ENCODE peak calls at places on chromosomes 16 and 17, in eight cellular contexts. M is SK-N-SH, J is sigmoid colon, B is H1, N is stomach, P is K562, T is tibial nerve, C is HepG2. O is an unnamed sample.
A peak's percentile ranks its signal among the peaks of the same experiment; 100 is the strongest.

GRCh38 chr16:68345351-68345810 is 34.6 kb downstream of the PRMT7 start:
- DNase-seq in M (no peak), J (no peak), B (no peak), N (no peak), P (no peak), T (no peak), C (no peak), O (no peak)

GRCh38 chr16:84832488-84833141 is 12.8 kb downstream of the CRISPLD2 start:
- DNase-seq in M (no peak), J (peak; percentile 99), B (no peak), N (peak; percentile 54), P (no peak), T (peak; percentile 92), C (no peak), O (peak; percentile 96)

GRCh38 chr17:70104688-70105087 is 29.7 kb downstream of the KCNJ16 start:
- DNase-seq in M (no peak), J (no peak), B (no peak), N (no peak), P (no peak), T (no peak), C (no peak), O (no peak)

GRCh38 chr16:89005201-89006035 is 28.4 kb upstream of the CBFA2T3 start:
- DNase-seq in M (no peak), J (no peak), B (no peak), N (no peak), P (no peak), T (no peak), C (no peak), O (no peak)

GRCh38 chr16:29738514-29738913 is 7.3 kb downstream of the C16orf54 start:
- DNase-seq in M (no peak), J (no peak), B (no peak), N (no peak), P (no peak), T (no peak), C (no peak), O (no peak)

GRCh38 chr17:45070001-45070400 is 8.9 kb downstream of the NMT1 start:
- DNase-seq in M (no peak), J (no peak), B (no peak), N (no peak), P (no peak), T (no peak), C (no peak), O (no peak)

GRCh38 chr17:77420476-77420803 is 279.7 kb downstream of the SEC14L1 start:
- DNase-seq in M (peak; percentile 51), J (no peak), B (no peak), N (no peak), P (no peak), T (no peak), C (no peak), O (no peak)

GRCh38 chr17:77720946-77721822 is 237.3 kb upstream of the TNRC6C start:
- DNase-seq in M (no peak), J (no peak), B (peak; percentile 42), N (no peak), P (no peak), T (no peak), C (no peak), O (no peak)

GRCh38 chr17:10772425-10773380 is 31.2 kb downstream of the TMEM238L start:
- DNase-seq in M (no peak), J (peak; percentile 27), B (peak; percentile 97), N (peak; percentile 90), P (peak; percentile 26), T (no peak), C (peak; percentile 33), O (no peak)

GRCh38 chr17:57114085-57114673 is 29.1 kb downstream of the AKAP1 start:
- DNase-seq in M (peak; percentile 88), J (no peak), B (peak; percentile 96), N (peak; percentile 63), P (peak; percentile 78), T (no peak), C (peak; percentile 41), O (peak; percentile 33)

GRCh38 chr16:80536246-80536645 is 4.5 kb upstream of the DYNLRB2 start:
- DNase-seq in M (no peak), J (no peak), B (no peak), N (no peak), P (no peak), T (no peak), C (no peak), O (no peak)

DNA sequence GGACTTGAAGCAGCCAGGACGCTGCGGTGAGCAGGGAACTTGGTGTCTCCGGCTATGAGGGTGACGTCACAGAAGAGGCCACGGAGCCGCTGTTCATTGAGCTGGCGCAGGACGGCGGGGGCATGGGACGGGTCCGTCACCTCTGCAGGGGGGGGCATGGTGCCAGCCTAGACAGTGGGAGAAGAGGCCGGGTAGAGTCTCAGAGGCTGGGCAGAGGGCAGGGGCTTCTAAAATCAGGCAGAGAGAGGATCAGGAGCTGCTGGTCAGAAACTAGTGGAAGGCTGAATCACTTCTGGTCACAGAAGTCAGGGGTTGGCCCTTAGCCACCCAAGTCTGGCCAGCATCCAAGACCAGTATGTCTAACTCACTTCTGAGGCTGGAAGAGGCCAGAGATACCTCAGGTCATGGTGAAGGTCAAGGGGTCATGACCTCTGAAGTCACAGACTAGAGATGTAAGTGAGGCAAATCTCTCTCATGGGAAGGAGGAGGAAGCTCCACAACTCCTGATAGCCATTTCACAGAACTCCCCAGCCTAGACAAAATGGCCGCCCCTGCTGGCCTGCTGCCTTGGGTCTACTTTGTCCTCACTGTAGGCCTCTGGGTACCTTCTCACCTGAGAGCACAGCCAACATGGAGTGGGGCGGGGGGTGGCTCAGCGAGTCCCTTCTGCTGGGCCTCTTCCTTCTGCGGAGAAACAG is 12.6 kb downstream of the ZBTB4 start:
- DNase-seq in M (no peak), J (peak; percentile 88), B (no peak), N (peak; percentile 60), P (peak; percentile 41), T (no peak), C (no peak), O (peak; percentile 83)
- TF ChIP-seq EP300 in M (no peak), J (no peak), B (no peak), N (no peak), P (no peak), T (peak; percentile 57), C (no peak), O (no peak)

GRCh38 chr17:18158022-18158600 is 25.5 kb upstream of the ALKBH5 start:
- DNase-seq in M (no peak), J (peak; percentile 96), B (peak; percentile 100), N (peak; percentile 96), P (peak; percentile 90), T (peak; percentile 86), C (no peak), O (peak; percentile 95)
- H3K27ac ChIP-seq in M (no peak overlapping the region), J (peak overlapping the region; percentile 38), B (no peak overlapping the region), N (peak overlapping the region; percentile 81), P (peak overlapping the region; percentile 54), T (peak overlapping the region; percentile 90), C (no peak overlapping the region), O (peak overlapping the region; percentile 73)

GRCh38 chr16:66274335-66275110 is 92.0 kb upstream of the CDH5 start:
- DNase-seq in M (peak; percentile 45), J (peak; percentile 34), B (no peak), N (no peak), P (peak; percentile 22), T (no peak), C (peak; percentile 20), O (no peak)
- TF ChIP-seq EP300 in M (no peak), J (no peak), B (no peak), N (no peak), P (no peak), T (no peak), C (no peak), O (no peak)

DNA sequence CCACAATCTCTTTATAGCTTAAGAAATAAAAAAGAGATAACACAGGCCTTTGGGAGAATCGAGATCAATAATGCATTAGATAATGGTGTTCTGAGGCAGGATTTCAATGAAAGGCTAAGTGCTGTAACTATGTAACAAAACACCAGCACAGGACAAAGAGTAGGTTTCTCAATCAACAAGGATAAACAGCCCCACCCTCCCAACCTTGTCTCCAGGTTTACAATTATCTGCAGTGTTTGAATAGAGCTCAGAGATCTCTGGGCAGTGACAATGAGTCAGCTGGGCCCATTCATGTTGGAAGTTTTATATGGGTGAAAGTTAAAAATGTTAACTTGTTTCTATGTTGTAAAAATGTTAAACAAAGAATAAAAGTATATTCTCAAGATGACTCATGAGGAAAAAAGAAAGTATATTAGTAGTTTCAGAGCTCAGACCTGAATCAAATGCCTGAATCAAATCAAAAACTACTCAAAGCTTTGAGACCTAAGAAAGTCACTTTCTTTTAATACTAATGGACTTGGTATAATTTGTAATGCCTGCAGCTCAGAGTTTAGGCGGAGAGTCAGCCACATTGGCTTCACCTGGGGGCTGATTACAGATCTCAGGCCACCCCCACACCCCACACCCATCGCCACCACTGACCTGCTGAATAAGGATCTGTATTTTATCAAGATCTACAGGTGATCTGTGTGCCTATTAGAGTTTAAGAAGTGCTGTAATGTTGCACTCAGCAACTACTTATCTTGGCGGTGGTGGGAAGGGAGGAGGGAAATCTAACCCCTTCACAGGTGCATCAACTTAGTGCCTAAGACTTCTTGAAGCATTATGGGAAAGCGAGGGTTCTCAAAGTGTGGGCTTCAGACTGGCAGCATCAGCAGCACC is 17.2 kb upstream of the KRT20 start:
- DNase-seq in M (no peak), J (no peak), B (no peak), N (no peak), P (no peak), T (no peak), C (peak; percentile 99), O (no peak)
- H3K27ac ChIP-seq in M (no peak overlapping the region), J (peak overlapping the region; percentile 8), B (no peak overlapping the region), N (peak overlapping the region; percentile 66), P (no peak overlapping the region), T (no peak overlapping the region), C (peak overlapping the region; percentile 89), O (no peak overlapping the region)

DNA sequence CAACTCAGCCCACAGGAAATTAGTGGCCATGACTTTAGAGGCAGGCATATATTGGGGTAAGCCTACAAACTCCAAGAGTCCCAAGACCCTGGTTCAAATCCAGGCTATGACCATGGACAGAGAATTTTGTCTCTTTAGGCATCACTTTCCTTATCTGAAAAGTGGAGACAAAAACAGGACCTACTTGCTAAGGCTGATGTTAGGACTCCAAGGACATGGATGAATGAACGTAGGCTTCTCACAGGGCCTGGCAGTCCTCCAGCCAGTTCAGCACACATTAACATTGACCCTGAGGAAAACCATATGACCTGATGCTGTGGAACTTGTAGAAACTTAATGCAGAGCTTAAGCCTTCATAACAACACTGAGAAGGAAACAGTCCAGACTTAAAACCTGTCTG is 1.4 kb downstream of the FKBP10 start:
- DNase-seq in M (no peak), J (no peak), B (no peak), N (no peak), P (no peak), T (no peak), C (no peak), O (no peak)
- TF ChIP-seq EP300 in M (no peak), J (no peak), B (no peak), N (no peak), P (no peak), T (no peak), C (no peak), O (no peak)

GRCh38 chr16:82281544-82281943 is 111.5 kb upstream of the MPHOSPH6 start:
- DNase-seq in M (no peak), J (no peak), B (no peak), N (no peak), P (no peak), T (no peak), C (no peak), O (no peak)
- H3K27ac ChIP-seq in M (no peak overlapping the region), J (no peak overlapping the region), B (no peak overlapping the region), N (no peak overlapping the region), P (no peak overlapping the region), T (no peak overlapping the region), C (no peak overlapping the region), O (no peak overlapping the region)

GRCh38 chr17:81291662-81292061 is 3.4 kb downstream of the SLC38A10 start:
- DNase-seq in M (peak; percentile 94), J (peak; percentile 85), B (peak; percentile 81), N (peak; percentile 83), P (peak; percentile 81), T (peak; percentile 65), C (peak; percentile 53), O (peak; percentile 74)
- TF ChIP-seq EP300 in M (no peak), J (no peak), B (no peak), N (no peak), P (no peak), T (peak; percentile 50), C (no peak), O (no peak)

O was measured in ovary.